ENCODE peak calls at places on chromosomes 5 and 9, in nine cellular contexts. One of them, this sample, is unnamed.

GRCh38 chr5:135158982-135159381 is 125.0 kb upstream of the PITX1 start:
- DNase-seq in upper lobe of left lung: no peak
- DNase-seq in left ventricle myocardium inferior: no peak
- DNase-seq in epithelial cell of esophagus: no peak
- DNase-seq in right cardiac atrium: no peak
- DNase-seq in kidney: no peak
- DNase-seq in AG04450: no peak
- DNase-seq in AG10803: no peak
- DNase-seq in left lung: no peak
- DNase-seq in this sample: no peak

GRCh38 chr5:68383888-68384310 is 168.3 kb downstream of the PIK3R1 start:
- DNase-seq in upper lobe of left lung: no peak
- DNase-seq in left ventricle myocardium inferior: no peak
- DNase-seq in epithelial cell of esophagus: peak; percentile 55
- DNase-seq in right cardiac atrium: no peak
- DNase-seq in kidney: no peak
- DNase-seq in AG04450: no peak
- DNase-seq in AG10803: no peak
- DNase-seq in left lung: no peak
- DNase-seq in this sample: no peak

GRCh38 chr5:180804129-180804601 is 1.6 kb upstream of the MGAT1 start:
- DNase-seq in upper lobe of left lung: peak; percentile 68
- DNase-seq in left ventricle myocardium inferior: no peak
- DNase-seq in epithelial cell of esophagus: no peak
- DNase-seq in right cardiac atrium: peak; percentile 68
- DNase-seq in kidney: peak; percentile 66
- DNase-seq in AG04450: no peak
- DNase-seq in AG10803: no peak
- DNase-seq in left lung: no peak
- DNase-seq in this sample: peak; percentile 60

GRCh38 chr9:35882265-35882848 is 12.2 kb upstream of the OR13J1 start:
- DNase-seq in upper lobe of left lung: no peak
- DNase-seq in left ventricle myocardium inferior: peak; percentile 85
- DNase-seq in epithelial cell of esophagus: peak; percentile 79
- DNase-seq in right cardiac atrium: peak; percentile 91
- DNase-seq in kidney: peak; percentile 86
- DNase-seq in AG04450: peak; percentile 39
- DNase-seq in AG10803: peak; percentile 74
- DNase-seq in left lung: peak; percentile 80
- DNase-seq in this sample: no peak

GRCh38 chr5:133523013-133523658 is 89.2 kb downstream of the FSTL4 start:
- DNase-seq in upper lobe of left lung: no peak
- DNase-seq in left ventricle myocardium inferior: no peak
- DNase-seq in epithelial cell of esophagus: no peak
- DNase-seq in right cardiac atrium: no peak
- DNase-seq in kidney: no peak
- DNase-seq in AG04450: no peak
- DNase-seq in AG10803: no peak
- DNase-seq in left lung: no peak
- DNase-seq in this sample: no peak

GRCh38 chr9:27125030-27125429 is 16.0 kb downstream of the TEK start:
- DNase-seq in upper lobe of left lung: no peak
- DNase-seq in left ventricle myocardium inferior: peak; percentile 67
- DNase-seq in epithelial cell of esophagus: peak; percentile 96
- DNase-seq in right cardiac atrium: peak; percentile 84
- DNase-seq in kidney: no peak
- DNase-seq in AG04450: peak; percentile 98
- DNase-seq in AG10803: peak; percentile 95
- DNase-seq in left lung: peak; percentile 57
- DNase-seq in this sample: peak; percentile 58

GRCh38 chr5:55226934-55227737 is at the start of gene MCIDAS:
- DNase-seq in upper lobe of left lung: peak; percentile 89
- DNase-seq in left ventricle myocardium inferior: peak; percentile 20
- DNase-seq in epithelial cell of esophagus: peak; percentile 76
- DNase-seq in right cardiac atrium: peak; percentile 70
- DNase-seq in kidney: peak; percentile 83
- DNase-seq in AG04450: no peak
- DNase-seq in AG10803: peak; percentile 13
- DNase-seq in left lung: no peak
- DNase-seq in this sample: peak; percentile 80

GRCh38 chr5:157303667-157304327 is 37.9 kb downstream of the CYFIP2 start:
- DNase-seq in upper lobe of left lung: no peak
- DNase-seq in left ventricle myocardium inferior: peak; percentile 71
- DNase-seq in epithelial cell of esophagus: no peak
- DNase-seq in right cardiac atrium: peak; percentile 86
- DNase-seq in kidney: no peak
- DNase-seq in AG04450: no peak
- DNase-seq in AG10803: no peak
- DNase-seq in left lung: no peak
- DNase-seq in this sample: no peak

GRCh38 chr5:58259685-58260152 is 200.2 kb downstream of the PLK2 start:
- DNase-seq in upper lobe of left lung: no peak
- DNase-seq in left ventricle myocardium inferior: no peak
- DNase-seq in epithelial cell of esophagus: peak; percentile 96
- DNase-seq in right cardiac atrium: no peak
- DNase-seq in kidney: no peak
- DNase-seq in AG04450: peak; percentile 91
- DNase-seq in AG10803: peak; percentile 82
- DNase-seq in left lung: no peak
- DNase-seq in this sample: peak; percentile 77

DNA sequence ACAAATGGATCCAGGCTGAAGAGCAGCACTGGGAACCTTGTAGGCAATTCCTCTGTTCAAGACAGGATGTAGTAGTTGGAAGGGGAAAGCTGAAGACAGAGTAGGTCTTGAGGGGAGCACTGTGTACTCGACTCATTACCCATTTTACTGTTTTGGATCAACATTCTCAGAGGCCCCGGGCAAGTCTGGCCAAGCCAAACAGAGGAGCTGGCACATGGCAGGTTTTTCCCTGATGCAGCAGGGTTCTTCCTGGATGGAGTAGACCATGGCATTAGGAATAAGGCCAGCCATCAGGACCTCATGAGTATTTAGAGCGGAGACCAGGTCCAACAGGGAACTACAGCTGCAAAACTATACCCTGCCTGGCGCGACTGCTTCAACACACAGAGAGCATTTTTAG is 4.4 kb downstream of the SVEP1 start:
- DNase-seq in upper lobe of left lung: no peak
- DNase-seq in left ventricle myocardium inferior: no peak
- DNase-seq in epithelial cell of esophagus: no peak
- DNase-seq in right cardiac atrium: peak; percentile 76
- DNase-seq in kidney: no peak
- DNase-seq in AG04450: no peak
- DNase-seq in AG10803: no peak
- DNase-seq in left lung: no peak
- DNase-seq in this sample: no peak
- H3K4me3 ChIP-seq in upper lobe of left lung: no peak overlapping the region
- H3K4me3 ChIP-seq in left ventricle myocardium inferior: peak overlapping the region; percentile 5
- H3K4me3 ChIP-seq in epithelial cell of esophagus: no peak overlapping the region
- H3K4me3 ChIP-seq in right cardiac atrium: no peak overlapping the region
- H3K4me3 ChIP-seq in kidney: no peak overlapping the region
- H3K4me3 ChIP-seq in AG04450: no peak overlapping the region
- H3K4me3 ChIP-seq in AG10803: no peak overlapping the region
- H3K4me3 ChIP-seq in left lung: no peak overlapping the region
- H3K4me3 ChIP-seq in this sample: no peak overlapping the region

GRCh38 chr5:14380712-14381111 is 200.9 kb upstream of the OTULINL start:
- DNase-seq in upper lobe of left lung: no peak
- DNase-seq in left ventricle myocardium inferior: no peak
- DNase-seq in epithelial cell of esophagus: no peak
- DNase-seq in right cardiac atrium: no peak
- DNase-seq in kidney: no peak
- DNase-seq in AG04450: no peak
- DNase-seq in AG10803: no peak
- DNase-seq in left lung: no peak
- DNase-seq in this sample: no peak

GRCh38 chr5:14383923-14384322 is 197.7 kb upstream of the OTULINL start:
- DNase-seq in upper lobe of left lung: no peak
- DNase-seq in left ventricle myocardium inferior: no peak
- DNase-seq in epithelial cell of esophagus: no peak
- DNase-seq in right cardiac atrium: no peak
- DNase-seq in kidney: no peak
- DNase-seq in AG04450: no peak
- DNase-seq in AG10803: no peak
- DNase-seq in left lung: no peak
- DNase-seq in this sample: no peak

GRCh38 chr5:14385022-14385421 is 196.6 kb upstream of the OTULINL start:
- DNase-seq in upper lobe of left lung: no peak
- DNase-seq in left ventricle myocardium inferior: no peak
- DNase-seq in epithelial cell of esophagus: no peak
- DNase-seq in right cardiac atrium: no peak
- DNase-seq in kidney: no peak
- DNase-seq in AG04450: no peak
- DNase-seq in AG10803: no peak
- DNase-seq in left lung: no peak
- DNase-seq in this sample: no peak

GRCh38 chr5:14376789-14377188 is 204.8 kb upstream of the OTULINL start:
- DNase-seq in upper lobe of left lung: no peak
- DNase-seq in left ventricle myocardium inferior: no peak
- DNase-seq in epithelial cell of esophagus: no peak
- DNase-seq in right cardiac atrium: no peak
- DNase-seq in kidney: no peak
- DNase-seq in AG04450: no peak
- DNase-seq in AG10803: no peak
- DNase-seq in left lung: no peak
- DNase-seq in this sample: no peak

DNA sequence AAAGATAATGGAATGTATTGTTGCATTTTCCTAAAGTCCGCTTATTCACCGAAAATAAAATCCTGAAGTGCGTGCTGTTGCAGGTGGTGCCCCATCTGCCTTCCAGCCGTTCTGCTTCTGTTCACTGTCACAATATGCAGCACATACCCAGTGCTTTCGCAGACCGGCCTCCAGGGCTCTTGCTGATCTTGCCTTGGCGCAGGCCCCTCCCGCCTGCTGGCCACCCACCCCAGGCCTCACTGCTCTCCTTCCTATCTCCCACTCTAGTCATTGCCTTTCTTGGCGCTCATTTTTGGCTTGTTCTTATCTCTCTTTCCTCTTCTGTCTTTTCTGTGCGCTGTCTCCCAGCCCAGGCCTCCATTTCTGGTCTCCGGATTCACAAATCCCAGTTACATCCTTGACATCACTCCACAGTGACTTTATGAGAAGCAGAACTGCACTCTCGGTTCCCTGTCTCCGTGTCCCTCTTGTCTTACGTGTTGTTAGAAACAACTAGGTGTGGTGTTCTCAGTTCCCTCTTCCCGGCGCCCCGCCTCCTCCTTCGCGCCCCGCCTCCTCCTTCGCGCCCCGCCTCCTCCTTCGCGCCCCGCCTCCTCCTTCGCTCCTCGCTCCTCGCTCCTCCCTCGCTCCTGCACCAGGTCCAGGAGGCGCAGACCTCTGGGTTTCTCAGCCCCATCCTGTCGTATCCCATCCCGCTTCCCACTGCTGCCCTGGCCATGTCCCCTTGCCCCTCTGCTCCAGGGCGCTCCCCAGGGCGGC is 201.7 kb upstream of the OTULINL start:
- DNase-seq in upper lobe of left lung: peak; percentile 84
- DNase-seq in left ventricle myocardium inferior: no peak
- DNase-seq in epithelial cell of esophagus: no peak
- DNase-seq in right cardiac atrium: peak; percentile 82
- DNase-seq in kidney: no peak
- DNase-seq in AG04450: no peak
- DNase-seq in AG10803: no peak
- DNase-seq in left lung: no peak
- DNase-seq in this sample: no peak
- H3K4me3 ChIP-seq in upper lobe of left lung: no peak overlapping the region
- H3K4me3 ChIP-seq in left ventricle myocardium inferior: no peak overlapping the region
- H3K4me3 ChIP-seq in epithelial cell of esophagus: no peak overlapping the region
- H3K4me3 ChIP-seq in right cardiac atrium: no peak overlapping the region
- H3K4me3 ChIP-seq in kidney: no peak overlapping the region
- H3K4me3 ChIP-seq in AG04450: no peak overlapping the region
- H3K4me3 ChIP-seq in AG10803: no peak overlapping the region
- H3K4me3 ChIP-seq in left lung: no peak overlapping the region
- H3K4me3 ChIP-seq in this sample: no peak overlapping the region

GRCh38 chr5:38879091-38879460 is 33.3 kb downstream of the OSMR start:
- DNase-seq in upper lobe of left lung: no peak
- DNase-seq in left ventricle myocardium inferior: no peak
- DNase-seq in epithelial cell of esophagus: no peak
- DNase-seq in right cardiac atrium: no peak
- DNase-seq in kidney: no peak
- DNase-seq in AG04450: no peak
- DNase-seq in AG10803: no peak
- DNase-seq in left lung: no peak
- DNase-seq in this sample: no peak
- H3K4me3 ChIP-seq in upper lobe of left lung: no peak overlapping the region
- H3K4me3 ChIP-seq in left ventricle myocardium inferior: no peak overlapping the region
- H3K4me3 ChIP-seq in epithelial cell of esophagus: no peak overlapping the region
- H3K4me3 ChIP-seq in right cardiac atrium: no peak overlapping the region
- H3K4me3 ChIP-seq in kidney: no peak overlapping the region
- H3K4me3 ChIP-seq in AG04450: no peak overlapping the region
- H3K4me3 ChIP-seq in AG10803: no peak overlapping the region
- H3K4me3 ChIP-seq in left lung: no peak overlapping the region
- H3K4me3 ChIP-seq in this sample: no peak overlapping the region

GRCh38 chr9:130666393-130667116 is 2.2 kb downstream of the PRDM12 start:
- DNase-seq in upper lobe of left lung: peak; percentile 82
- DNase-seq in left ventricle myocardium inferior: no peak
- DNase-seq in epithelial cell of esophagus: no peak
- DNase-seq in right cardiac atrium: no peak
- DNase-seq in kidney: no peak
- DNase-seq in AG04450: no peak
- DNase-seq in AG10803: no peak
- DNase-seq in left lung: no peak
- DNase-seq in this sample: no peak

GRCh38 chr9:130665029-130665430 is 636 bp downstream of the PRDM12 start:
- DNase-seq in upper lobe of left lung: no peak
- DNase-seq in left ventricle myocardium inferior: no peak
- DNase-seq in epithelial cell of esophagus: no peak
- DNase-seq in right cardiac atrium: no peak
- DNase-seq in kidney: no peak
- DNase-seq in AG04450: no peak
- DNase-seq in AG10803: no peak
- DNase-seq in left lung: no peak
- DNase-seq in this sample: no peak

GRCh38 chr9:130667117-130667430 is 2.7 kb downstream of the PRDM12 start:
- DNase-seq in upper lobe of left lung: no peak
- DNase-seq in left ventricle myocardium inferior: no peak
- DNase-seq in epithelial cell of esophagus: no peak
- DNase-seq in right cardiac atrium: no peak
- DNase-seq in kidney: no peak
- DNase-seq in AG04450: no peak
- DNase-seq in AG10803: no peak
- DNase-seq in left lung: no peak
- DNase-seq in this sample: no peak

GRCh38 chr9:130664191-130665028 is at the start of gene PRDM12:
- DNase-seq in upper lobe of left lung: peak; percentile 79
- DNase-seq in left ventricle myocardium inferior: no peak
- DNase-seq in epithelial cell of esophagus: no peak
- DNase-seq in right cardiac atrium: no peak
- DNase-seq in kidney: no peak
- DNase-seq in AG04450: no peak
- DNase-seq in AG10803: no peak
- DNase-seq in left lung: no peak
- DNase-seq in this sample: no peak

GRCh38 chr9:130665431-130666392 is 1.3 kb downstream of the PRDM12 start:
- DNase-seq in upper lobe of left lung: peak; percentile 80
- DNase-seq in left ventricle myocardium inferior: no peak
- DNase-seq in epithelial cell of esophagus: no peak
- DNase-seq in right cardiac atrium: no peak
- DNase-seq in kidney: no peak
- DNase-seq in AG04450: no peak
- DNase-seq in AG10803: no peak
- DNase-seq in left lung: no peak
- DNase-seq in this sample: no peak
- H3K4me3 ChIP-seq in upper lobe of left lung: no peak overlapping the region
- H3K4me3 ChIP-seq in left ventricle myocardium inferior: peak overlapping the region; percentile 36
- H3K4me3 ChIP-seq in epithelial cell of esophagus: no peak overlapping the region
- H3K4me3 ChIP-seq in right cardiac atrium: peak overlapping the region; percentile 12
- H3K4me3 ChIP-seq in kidney: no peak overlapping the region
- H3K4me3 ChIP-seq in AG04450: no peak overlapping the region
- H3K4me3 ChIP-seq in AG10803: no peak overlapping the region
- H3K4me3 ChIP-seq in left lung: no peak overlapping the region
- H3K4me3 ChIP-seq in this sample: no peak overlapping the region

This sample was measured in RWPE2.